ENCODE peak calls at places on chromosome 1, in nine cellular contexts. Y is SHP77; O is GM04503; B is stimulated activated CD4-positive, alpha-beta T cell treated with anti-CD3 and anti-CD28 coated beads, Interleukin-15, amount 100 ng/mL, for 1 hour; P is NCI-H1092 treated with DMSO at 0.1 percent for 48 hours; N is ELR; C is chondrocyte; E is B cell; D is endothelial cell of umbilical vein. R is an unnamed sample.
A peak's percentile ranks its signal among the peaks of the same experiment; 100 is the strongest.

GRCh38 chr1:79539001-79539400 is 532.5 kb upstream of the ADGRL4 start:
- DNase-seq in P (no peak), E (no peak), B (no peak), N (no peak), Y (no peak), D (no peak), C (no peak), O (no peak), R (no peak)

GRCh38 chr1:27831568-27832410 is 1.2 kb downstream of the PPP1R8 start:
- DNase-seq in P (no peak), D (no peak), C (no peak), O (no peak), B (no peak), Y (no peak), E (no peak), N (peak; percentile 45), R (no peak)

GRCh38 chr1:87224209-87224608 is 104.5 kb upstream of the LMO4 start:
- DNase-seq in Y (no peak), D (peak; percentile 70), B (no peak), P (no peak), N (peak; percentile 98), O (peak; percentile 97), C (no peak), E (no peak), R (no peak)

GRCh38 chr1:234980657-234981396 is 147.8 kb downstream of the TOMM20 start:
- DNase-seq in O (peak; percentile 92), D (peak; percentile 97), P (no peak), E (peak; percentile 66), C (peak; percentile 86), N (peak; percentile 96), Y (peak; percentile 25), B (peak; percentile 50), R (peak; percentile 64)

GRCh38 chr1:230891413-230891812 is 23.1 kb upstream of the C1orf198 start:
- DNase-seq in N (peak; percentile 26), E (no peak), Y (no peak), B (no peak), C (no peak), D (no peak), P (no peak), O (no peak), R (no peak)

GRCh38 chr1:200173097-200173629 is 145.7 kb downstream of the NR5A2 start:
- DNase-seq in B (no peak), N (no peak), O (no peak), E (no peak), C (no peak), P (no peak), Y (no peak), D (no peak), R (no peak)

GRCh38 chr1:173148538-173148937 is 58.6 kb downstream of the TNFSF4 start:
- DNase-seq in O (no peak), D (no peak), Y (no peak), E (no peak), B (no peak), P (no peak), N (no peak), C (no peak), R (no peak)

GRCh38 chr1:200143347-200143746 is 115.8 kb downstream of the NR5A2 start:
- DNase-seq in N (no peak), D (no peak), Y (no peak), B (no peak), P (no peak), C (no peak), E (no peak), O (no peak), R (no peak)

GRCh38 chr1:150484861-150485260 is 2.4 kb upstream of the TARS2 start:
- DNase-seq in C (no peak), B (no peak), D (no peak), Y (peak; percentile 28), N (peak; percentile 64), P (peak; percentile 13), O (no peak), E (no peak), R (no peak)

GRCh38 chr1:160219062-160219929 is 14.1 kb downstream of the PEA15 start:
- DNase-seq in B (no peak), P (peak; percentile 22), O (peak; percentile 51), D (peak; percentile 73), E (no peak), N (peak; percentile 80), C (no peak), Y (peak; percentile 25), R (no peak)

GRCh38 chr1:55989971-55990370 is 589.4 kb downstream of the PLPP3 start:
- DNase-seq in N (no peak), E (no peak), Y (no peak), P (no peak), B (no peak), D (no peak), O (no peak), C (no peak), R (no peak)

R was measured in activated CD4-positive, alpha-beta T cell treated with anti-CD3 and anti-CD28 coated beads, Interleukin-2, amount 10 ng/mL, durations not matched to agents 7 days and 5 days.